ENCODE peak calls at places on chromosomes 5 and 9, in seven cellular contexts. V, N, R, W, Q, E and J are unnamed samples.
A peak's percentile ranks its signal among the peaks of the same experiment; 100 is the strongest.

GRCh38 chr5:103308774-103309173 is 50.2 kb downstream of the MACIR start:
- DNase-seq in N (no peak), Q (no peak), E (no peak), W (no peak), R (no peak), V (no peak), J (no peak)

GRCh38 chr9:113476511-113476916 is 13.0 kb downstream of the RGS3 start:
- DNase-seq in E (no peak), N (no peak), W (no peak), Q (no peak), R (peak; percentile 55), V (peak; percentile 69), J (no peak)

GRCh38 chr9:110828148-110828730 is 159.6 kb downstream of the MUSK start:
- DNase-seq in N (no peak), V (no peak), R (peak; percentile 13), W (no peak), E (peak; percentile 89), Q (peak; percentile 72), J (no peak)

GRCh38 chr5:143322931-143323330 is 80.6 kb downstream of the NR3C1 start:
- DNase-seq in N (no peak), Q (no peak), W (no peak), R (no peak), E (peak; percentile 38), V (no peak), J (no peak)

GRCh38 chr9:131036529-131037335 is 27.8 kb downstream of the LAMC3 start:
- DNase-seq in R (no peak), Q (no peak), E (peak; percentile 18), V (no peak), W (no peak), N (no peak), J (no peak)

GRCh38 chr5:58273705-58274104 is 186.2 kb downstream of the PLK2 start:
- DNase-seq in V (no peak), Q (no peak), R (no peak), N (no peak), E (no peak), W (no peak), J (no peak)

GRCh38 chr9:136531904-136532798 is 13.7 kb downstream of the NOTCH1 start:
- DNase-seq in R (no peak), E (no peak), Q (no peak), N (no peak), W (no peak), V (no peak), J (no peak)

GRCh38 chr9:22214021-22214420 is 204.9 kb upstream of the CDKN2B start:
- DNase-seq in N (no peak), Q (no peak), E (peak; percentile 36), R (no peak), W (no peak), V (no peak), J (no peak)

GRCh38 chr5:139733698-139734491 is 61.7 kb upstream of the PSD2 start:
- DNase-seq in N (no peak), R (peak; percentile 63), V (peak; percentile 68), W (no peak), Q (no peak), E (no peak), J (no peak)

GRCh38 chr9:112890106-112891081 is at the start of gene SLC46A2:
- DNase-seq in Q (peak; percentile 63), N (no peak), R (peak; percentile 19), V (peak; percentile 34), W (no peak), E (peak; percentile 46), J (no peak)

GRCh38 chr5:43775000-43775399 is 172.0 kb downstream of the NNT start:
- DNase-seq in R (no peak), W (no peak), V (no peak), E (no peak), N (no peak), Q (no peak), J (no peak)

GRCh38 chr9:107274953-107275422 is 8.1 kb upstream of the RAD23B start:
- DNase-seq in W (no peak), R (no peak), N (no peak), V (no peak), E (peak; percentile 98), Q (no peak), J (no peak)

GRCh38 chr5:33588654-33589372 is 148.0 kb downstream of the TARS1 start:
- DNase-seq in R (no peak), V (peak; percentile 37), W (peak; percentile 40), N (no peak), E (no peak), Q (no peak), J (no peak)

GRCh38 chr9:110890416-110890815 is 147.9 kb downstream of the LPAR1 start:
- DNase-seq in E (no peak), N (no peak), V (no peak), R (no peak), W (no peak), Q (no peak), J (no peak)

GRCh38 chr5:5929231-5929630 is 449.1 kb downstream of the MED10 start:
- DNase-seq in E (no peak), Q (no peak), R (no peak), N (no peak), W (no peak), V (no peak), J (no peak)

GRCh38 chr5:123089971-123090640 is 1.1 kb downstream of the PRDM6 start:
- DNase-seq in W (peak; percentile 26), Q (peak; percentile 54), N (peak; percentile 34), R (no peak), V (no peak), E (peak; percentile 61), J (peak; percentile 20)

GRCh38 chr5:136082390-136083193 is 50.1 kb upstream of the SMAD5 start:
- DNase-seq in N (no peak), W (peak; percentile 77), E (peak; percentile 90), R (peak; percentile 75), V (peak; percentile 68), Q (peak; percentile 87), J (peak; percentile 12)

GRCh38 chr9:74672237-74672636 is 175.1 kb downstream of the RORB start:
- DNase-seq in W (no peak), E (no peak), R (no peak), Q (no peak), V (no peak), N (no peak), J (no peak)

GRCh38 chr9:73176450-73176875 is 24.8 kb downstream of the ANXA1 start:
- DNase-seq in Q (peak; percentile 55), E (peak; percentile 56), R (no peak), N (no peak), V (no peak), W (no peak), J (no peak)

GRCh38 chr5:75279324-75279723 is 42.6 kb upstream of the ANKRD31 start:
- DNase-seq in E (no peak), R (no peak), N (no peak), V (no peak), W (no peak), Q (no peak), J (no peak)

GRCh38 chr9:124399323-124399962 is 15.8 kb downstream of the PSMB7 start:
- DNase-seq in R (no peak), W (no peak), Q (peak; percentile 65), E (peak; percentile 74), V (no peak), N (no peak), J (no peak)

GRCh38 chr5:73446631-73447233 is 1.8 kb downstream of the FOXD1 start:
- DNase-seq in E (peak; percentile 42), Q (no peak), V (no peak), N (no peak), R (no peak), W (no peak), J (peak; percentile 14)

GRCh38 chr5:133779828-133780475 is 167.6 kb upstream of the FSTL4 start:
- DNase-seq in N (no peak), V (no peak), Q (no peak), R (no peak), W (no peak), E (no peak), J (no peak)

GRCh38 chr9:94922691-94923107 is 196.2 kb downstream of the AOPEP start:
- DNase-seq in N (no peak), E (peak; percentile 49), W (no peak), R (no peak), V (no peak), Q (no peak), J (peak; percentile 65)

GRCh38 chr5:132182366-132183040 is 45.1 kb downstream of the P4HA2 start:
- DNase-seq in R (no peak), Q (no peak), E (peak; percentile 35), V (no peak), W (no peak), N (no peak), J (no peak)

GRCh38 chr9:99726758-99727157 is 94.9 kb upstream of the NR4A3 start:
- DNase-seq in E (no peak), W (no peak), R (no peak), V (no peak), Q (no peak), N (no peak), J (no peak)

GRCh38 chr5:25568989-25569625 is 924.3 kb upstream of the CDH10 start:
- DNase-seq in Q (no peak), R (no peak), E (no peak), W (no peak), V (no peak), N (no peak), J (no peak)

GRCh38 chr5:143985832-143986485 is 174.0 kb downstream of the HMHB1 start:
- DNase-seq in W (peak; percentile 7), E (peak; percentile 77), V (no peak), Q (no peak), R (no peak), N (no peak), J (no peak)

GRCh38 chr9:85971731-85972130 is 30.8 kb downstream of the NAA35 start:
- DNase-seq in N (no peak), Q (no peak), V (no peak), W (no peak), R (no peak), E (peak; percentile 24), J (no peak)

GRCh38 chr9:116337015-116337414 is 183.4 kb downstream of the PAPPA start:
- DNase-seq in W (no peak), N (no peak), Q (no peak), E (peak; percentile 80), R (no peak), V (no peak), J (no peak)

GRCh38 chr9:129182122-129182521 is 4.1 kb upstream of the IER5L start:
- DNase-seq in Q (no peak), V (no peak), R (no peak), E (no peak), W (no peak), N (no peak), J (no peak)

GRCh38 chr5:109694451-109694891 is 4.7 kb downstream of the MAN2A1 start:
- DNase-seq in E (no peak), Q (no peak), R (peak; percentile 40), V (no peak), N (no peak), W (no peak), J (no peak)

GRCh38 chr5:65919773-65920172 is 6.6 kb upstream of the ERBIN start:
- DNase-seq in N (no peak), W (no peak), Q (no peak), V (no peak), R (no peak), E (peak; percentile 18), J (no peak)

GRCh38 chr5:56853710-56854109 is 38.4 kb downstream of the MAP3K1 start:
- DNase-seq in Q (no peak), V (no peak), W (no peak), R (no peak), N (no peak), E (no peak), J (no peak)